ENCODE peak calls at places on chromosomes 11 and 22, in ten cellular contexts. S is activated CD8-positive, alpha-beta memory T cell treated with anti-CD3 and anti-CD28 coated beads for 48 hours; P is stimulated activated CD4-positive, alpha-beta T cell treated with anti-CD3 and anti-CD28 coated beads, Interleukin-4, amount 100 ng/mL, for 48 hours; K is stimulated activated naive CD8-positive, alpha-beta T cell treated with anti-CD3 and anti-CD28 coated beads, Interleukin-15, Interleukin-2, amounts not matched to agents 100 U/mL and 50 U/mL, for 24 hours; W is cardiac fibroblast; F is immature natural killer cell; I is NCI-H774; G is HFF-Myc; B is BJ; E is AG09319. N is an unnamed sample.

GRCh38 chr11:44095506-44096359 is at the start of gene EXT2:
- DNase-seq in I (peak), S (peak), P (peak), K (peak), W (peak), B (no peak), E (peak), G (peak), F (peak), N (peak)

GRCh38 chr11:7444582-7444981 is 40.7 kb upstream of the OLFML1 start:
- DNase-seq in S (no peak), E (no peak), F (no peak), W (no peak), P (no peak), B (no peak), K (no peak), G (no peak), I (no peak), N (no peak)

GRCh38 chr22:22076937-22077703 is 94.5 kb upstream of the TOP3B start:
- DNase-seq in E (no peak), I (no peak), K (no peak), F (no peak), P (no peak), G (no peak), B (no peak), S (no peak), W (peak), N (no peak)

GRCh38 chr11:95711162-95711944 is 78.2 kb downstream of the FAM76B start:
- DNase-seq in K (peak), E (no peak), P (no peak), B (no peak), F (no peak), S (no peak), I (no peak), W (peak), G (no peak), N (no peak)

GRCh38 chr22:31075961-31076360 is 5.2 kb upstream of the SMTN start:
- DNase-seq in I (no peak), B (peak), G (no peak), K (no peak), E (peak), S (no peak), W (peak), F (no peak), P (no peak), N (no peak)

GRCh38 chr11:107719557-107720304 is 7.9 kb upstream of the SLN start:
- DNase-seq in K (no peak), W (peak), G (no peak), E (no peak), B (no peak), P (no peak), I (no peak), S (no peak), F (no peak), N (no peak)

GRCh38 chr22:38214248-38215056 is 12.7 kb downstream of the MAFF start:
- DNase-seq in P (peak), B (no peak), I (no peak), F (peak), G (no peak), K (peak), S (no peak), W (peak), E (no peak), N (no peak)

GRCh38 chr22:27226666-27227065 is 569.3 kb downstream of the MIAT start:
- DNase-seq in F (no peak), P (no peak), E (no peak), G (no peak), I (no peak), S (no peak), W (no peak), K (no peak), B (no peak), N (no peak)

GRCh38 chr11:130871616-130872015 is 44.7 kb downstream of the SNX19 start:
- DNase-seq in P (no peak), E (no peak), K (no peak), I (no peak), W (no peak), G (no peak), F (no peak), B (no peak), S (no peak), N (no peak)

GRCh38 chr22:30922151-30922611 is 46.4 kb downstream of the MORC2 start:
- DNase-seq in E (no peak), P (peak), G (peak), I (no peak), B (no peak), F (peak), S (peak), K (peak), W (peak), N (no peak)

GRCh38 chr22:36585841-36586240 is 56.9 kb upstream of the EIF3D start:
- DNase-seq in F (no peak), B (no peak), K (no peak), S (no peak), G (no peak), P (no peak), W (no peak), E (no peak), I (no peak), N (no peak)

GRCh38 chr11:120718171-120718570 is 206.6 kb downstream of the GRIK4 start:
- DNase-seq in B (no peak), W (no peak), P (no peak), K (no peak), E (no peak), I (no peak), G (no peak), F (no peak), S (no peak), N (no peak)

GRCh38 chr11:66335531-66336233 is 552 bp downstream of the RIN1 start:
- DNase-seq in W (peak), G (no peak), P (no peak), B (no peak), K (no peak), I (no peak), E (no peak), S (no peak), F (no peak), N (no peak)

GRCh38 chr11:119626197-119626909 is 102.6 kb downstream of the NECTIN1 start:
- DNase-seq in F (no peak), B (no peak), P (no peak), K (no peak), I (no peak), G (no peak), S (no peak), W (no peak), E (no peak), N (no peak)

GRCh38 chr11:57643802-57644201 is 5.9 kb downstream of the YPEL4 start:
- DNase-seq in E (no peak), K (no peak), P (no peak), G (no peak), B (no peak), I (no peak), F (no peak), S (no peak), W (peak), N (no peak)

GRCh38 chr22:38398609-38399401 is 56.2 kb downstream of the KCNJ4 start:
- DNase-seq in F (peak), W (peak), G (peak), E (no peak), P (peak), S (peak), I (peak), B (no peak), K (peak), N (peak)

GRCh38 chr11:111936045-111936400 is 1.1 kb upstream of the DIXDC1 start:
- DNase-seq in K (no peak), F (no peak), G (no peak), P (no peak), E (no peak), I (no peak), B (no peak), W (no peak), S (no peak), N (no peak)

N was measured in Jurkat, Clone E6-1.